ENCODE peak calls at places on chromosomes 7 and 10, in four cellular contexts. P, J, B and W are unnamed samples. For H3K36me3, the result is how much of the 10 kb centered on the place peaks cover.

GRCh38 chr10:73117976-73118743 is 7.9 kb downstream of the NUDT13 start:
- DNase-seq in B (peak), P (no peak), J (no peak), W (no peak)

GRCh38 chr10:25824050-25824449 is 110.0 kb upstream of the MYO3A start:
- DNase-seq in P (no peak), J (no peak), B (no peak), W (no peak)

GRCh38 chr7:157000047-157000726 is 10.3 kb downstream of the MNX1 start:
- DNase-seq in P (no peak), J (no peak), B (no peak), W (no peak)

GRCh38 chr10:63376560-63377304 is 89.0 kb downstream of the JMJD1C start:
- DNase-seq in J (no peak), B (no peak), P (no peak), W (no peak)

GRCh38 chr10:14126697-14127440 is 203.9 kb downstream of the FRMD4A start:
- DNase-seq in P (no peak), B (no peak), J (no peak), W (no peak)

GRCh38 chr10:109737626-109738025 is 185.7 kb downstream of the XPNPEP1 start:
- DNase-seq in P (no peak), J (no peak), B (no peak), W (no peak)

GRCh38 chr10:44673245-44673999 is 237.7 kb upstream of the TMEM72 start:
- DNase-seq in P (no peak), B (peak), J (no peak), W (no peak)

GRCh38 chr10:680146-680545 is 9.3 kb downstream of the DIP2C start:
- DNase-seq in J (no peak), P (no peak), B (no peak), W (no peak)

GRCh38 chr7:128408709-128409434 is 910 bp downstream of the IMPDH1 start:
- DNase-seq in P (no peak), B (no peak), J (no peak), W (no peak)

GRCh38 chr10:89389254-89389653 is 3.2 kb upstream of the IFIT1 start:
- DNase-seq in B (peak), P (no peak), J (no peak), W (no peak)

GRCh38 chr10:110081914-110082313 is 74.1 kb downstream of the ADD3 start:
- DNase-seq in P (no peak), B (peak), J (no peak), W (no peak)

GRCh38 chr10:116168329-116168728 is 104.7 kb downstream of the GFRA1 start:
- DNase-seq in P (no peak), B (no peak), J (no peak), W (no peak)

GRCh38 chr7:119197872-119198527 is 973.5 kb downstream of the ANKRD7 start:
- DNase-seq in J (no peak), P (no peak), B (peak), W (no peak)

GRCh38 chr7:84949067-84949466 is 237.8 kb downstream of the SEMA3D start:
- DNase-seq in B (no peak), J (no peak), P (no peak), W (no peak)

GRCh38 chr10:48400129-48400849 is 93.8 kb downstream of the MAPK8 start:
- DNase-seq in J (no peak), B (no peak), P (no peak), W (no peak)

GRCh38 chr10:1324914-1325313 is 268.7 kb downstream of the WDR37 start:
- DNase-seq in B (no peak), P (no peak), J (no peak), W (no peak)

GRCh38 chr7:84389242-84389641 is 194.7 kb upstream of the SEMA3A start:
- DNase-seq in J (no peak), B (no peak), P (no peak), W (no peak)

GRCh38 chr10:57303567-57303966 is 942.5 kb upstream of the ZWINT start:
- DNase-seq in J (no peak), B (no peak), P (no peak), W (no peak)

GRCh38 chr10:131706476-131706875 is 194.3 kb upstream of the PPP2R2D start:
- DNase-seq in J (no peak), B (no peak), P (no peak), W (no peak)

GRCh38 chr10:133004478-133004877 is 62.1 kb upstream of the CFAP46 start:
- DNase-seq in J (no peak), B (no peak), P (no peak), W (no peak)

GRCh38 chr7:80257751-80258150 is 123.1 kb downstream of the GNAI1 start:
- DNase-seq in B (no peak), J (no peak), P (no peak), W (no peak)

GRCh38 chr10:9188022-9188810 is 1133.7 kb downstream of the GATA3 start:
- DNase-seq in J (no peak), P (no peak), B (no peak), W (no peak)

GRCh38 chr10:91022924-91023707 is 102.2 kb upstream of the ANKRD1 start:
- DNase-seq in P (no peak), J (no peak), B (no peak), W (no peak)

GRCh38 chr7:35967366-35968139 is 166.7 kb downstream of the SEPTIN7 start:
- DNase-seq in J (no peak), P (no peak), B (no peak), W (no peak)

GRCh38 chr10:14800397-14800796 is 25.7 kb upstream of the FAM107B start:
- DNase-seq in J (no peak), P (no peak), B (no peak), W (no peak)

GRCh38 chr10:71584902-71585578 is 134.5 kb downstream of the C10orf105 start:
- DNase-seq in P (no peak), J (no peak), B (no peak), W (no peak)

GRCh38 chr10:89153086-89153485 is 54.0 kb downstream of the CH25H start:
- DNase-seq in J (no peak), P (no peak), B (no peak), W (no peak)

GRCh38 chr7:22001345-22002004 is 55.8 kb upstream of the CDCA7L start:
- DNase-seq in B (peak), P (no peak), J (no peak), W (no peak)

GRCh38 chr7:127654404-127655392 is 2.7 kb downstream of the SND1 start:
- DNase-seq in B (no peak), P (no peak), J (no peak), W (no peak)

GRCh38 chr10:97587183-97587582 is 2.3 kb upstream of the C10orf62 start:
- DNase-seq in P (no peak), J (no peak), B (no peak), W (no peak)

GRCh38 chr10:43461950-43462349 is 25.0 kb downstream of the ZNF487 start:
- DNase-seq in J (no peak), P (no peak), B (peak), W (no peak)

GRCh38 chr10:49135575-49136313 is 1.9 kb upstream of the FAM170B start:
- DNase-seq in B (no peak), P (no peak), J (no peak), W (no peak)

GRCh38 chr7:12706900-12707536 is 19.6 kb downstream of the ARL4A start:
- DNase-seq in B (no peak), J (no peak), P (no peak), W (no peak)

GRCh38 chr10:77631241-77631640 is 6.4 kb downstream of the KCNMA1 start:
- DNase-seq in J (peak), B (no peak), P (peak), W (no peak)

GRCh38 chr7:1555813-1556540 is at the start of gene TMEM184A:
- DNase-seq in B (peak), P (no peak), J (peak), W (no peak)
- TF ChIP-seq CTCF in B (peak), P (no peak), J (peak), W (peak)

GRCh38 chr7:66950311-66950710 is 29.3 kb downstream of the TMEM248 start:
- DNase-seq in J (no peak), B (no peak), P (no peak), W (no peak)
- H3K36me3 ChIP-seq in J (under half), B (under half), P (half or more), W (half or more)

GRCh38 chr7:23863209-23863798 is 153.3 kb downstream of the STK31 start:
- DNase-seq in P (no peak), B (peak), J (no peak), W (no peak)
- TF ChIP-seq CTCF in P (no peak), B (peak), J (peak), W (peak)

GRCh38 chr10:79196470-79197461 is 128.0 kb downstream of the ZMIZ1 start:
- DNase-seq in J (peak), B (peak), P (peak), W (no peak)
- H3K36me3 ChIP-seq in J (under half), B (under half), P (under half), W (half or more)

GRCh38 chr7:44431091-44431608 is 59.3 kb downstream of the NUDCD3 start:
- DNase-seq in P (no peak), J (no peak), B (peak), W (no peak)
- TF ChIP-seq CTCF in P (no peak), J (peak), B (peak), W (no peak)

DNA sequence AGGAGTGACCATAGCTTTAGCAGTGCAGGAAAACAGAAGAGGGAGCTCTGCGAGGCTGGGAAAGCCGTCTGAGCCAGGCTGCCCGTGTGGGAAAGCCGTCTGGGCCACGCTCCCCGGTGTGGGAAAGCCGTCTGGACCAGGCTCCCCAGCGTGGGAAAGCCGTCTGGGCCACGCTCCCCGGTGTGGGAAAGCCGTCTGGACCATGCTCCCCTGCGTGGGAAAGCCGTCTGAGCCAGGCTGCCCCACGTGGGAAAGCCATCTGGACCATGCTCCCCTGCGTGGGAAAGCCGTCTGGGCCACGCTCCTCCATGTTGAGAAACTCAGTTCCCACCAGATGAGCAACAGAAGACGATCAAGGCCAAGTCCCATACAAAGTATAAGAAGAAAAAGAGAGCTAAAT is 101.8 kb downstream of the GALNT11 start:
- DNase-seq in B (no peak), P (no peak), J (no peak), W (no peak)
- H3K36me3 ChIP-seq in B (under half), P (under half), J (under half), W (half or more)

GRCh38 chr10:79067241-79068202 is 1.2 kb upstream of the ZMIZ1 start:
- DNase-seq in J (peak), B (peak), P (peak), W (peak)

GRCh38 chr10:79068203-79068561 is 584 bp upstream of the ZMIZ1 start:
- DNase-seq in J (no peak), P (no peak), B (no peak), W (no peak)

GRCh38 chr10:79065091-79065551 is 3.6 kb upstream of the ZMIZ1 start:
- DNase-seq in J (no peak), B (no peak), P (no peak), W (no peak)

GRCh38 chr10:79065853-79066252 is 2.9 kb upstream of the ZMIZ1 start:
- DNase-seq in B (no peak), P (no peak), J (no peak), W (no peak)

GRCh38 chr10:79066460-79067240 is 2.1 kb upstream of the ZMIZ1 start:
- DNase-seq in B (peak), J (peak), P (no peak), W (no peak)
- TF ChIP-seq CTCF in B (peak), J (peak), P (no peak), W (no peak)

GRCh38 chr10:34002896-34003295 is 668.4 kb upstream of the NRP1 start:
- DNase-seq in B (no peak), J (no peak), P (no peak), W (no peak)

GRCh38 chr10:34008641-34009040 is 674.2 kb upstream of the NRP1 start:
- DNase-seq in P (no peak), J (no peak), B (no peak), W (no peak)

GRCh38 chr10:34010891-34011290 is 676.4 kb upstream of the NRP1 start:
- DNase-seq in B (no peak), P (no peak), J (no peak), W (no peak)

GRCh38 chr10:34003561-34003960 is 669.1 kb upstream of the NRP1 start:
- DNase-seq in P (no peak), B (no peak), J (no peak), W (no peak)

GRCh38 chr10:34006471-34006870 is 672.0 kb upstream of the NRP1 start:
- DNase-seq in B (peak), J (no peak), P (no peak), W (no peak)
- H3K36me3 ChIP-seq in B (under half), J (under half), P (under half), W (under half)

GRCh38 chr10:102422586-102423129 is 2.0 kb downstream of the FBXL15 start:
- DNase-seq in P (no peak), J (peak), B (peak), W (no peak)

GRCh38 chr10:102424145-102424544 is 3.5 kb downstream of the FBXL15 start:
- DNase-seq in P (no peak), J (no peak), B (no peak), W (no peak)

GRCh38 chr10:102423372-102423968 is 2.8 kb downstream of the FBXL15 start:
- DNase-seq in J (no peak), P (no peak), B (no peak), W (no peak)

GRCh38 chr10:102426803-102427287 is 5.5 kb downstream of the CUEDC2 start:
- DNase-seq in B (no peak), J (no peak), P (no peak), W (no peak)

GRCh38 chr10:102424916-102425315 is 4.3 kb downstream of the FBXL15 start:
- DNase-seq in J (no peak), P (no peak), B (no peak), W (no peak)
- TF ChIP-seq CTCF in J (no peak), P (no peak), B (no peak), W (no peak)

DNA sequence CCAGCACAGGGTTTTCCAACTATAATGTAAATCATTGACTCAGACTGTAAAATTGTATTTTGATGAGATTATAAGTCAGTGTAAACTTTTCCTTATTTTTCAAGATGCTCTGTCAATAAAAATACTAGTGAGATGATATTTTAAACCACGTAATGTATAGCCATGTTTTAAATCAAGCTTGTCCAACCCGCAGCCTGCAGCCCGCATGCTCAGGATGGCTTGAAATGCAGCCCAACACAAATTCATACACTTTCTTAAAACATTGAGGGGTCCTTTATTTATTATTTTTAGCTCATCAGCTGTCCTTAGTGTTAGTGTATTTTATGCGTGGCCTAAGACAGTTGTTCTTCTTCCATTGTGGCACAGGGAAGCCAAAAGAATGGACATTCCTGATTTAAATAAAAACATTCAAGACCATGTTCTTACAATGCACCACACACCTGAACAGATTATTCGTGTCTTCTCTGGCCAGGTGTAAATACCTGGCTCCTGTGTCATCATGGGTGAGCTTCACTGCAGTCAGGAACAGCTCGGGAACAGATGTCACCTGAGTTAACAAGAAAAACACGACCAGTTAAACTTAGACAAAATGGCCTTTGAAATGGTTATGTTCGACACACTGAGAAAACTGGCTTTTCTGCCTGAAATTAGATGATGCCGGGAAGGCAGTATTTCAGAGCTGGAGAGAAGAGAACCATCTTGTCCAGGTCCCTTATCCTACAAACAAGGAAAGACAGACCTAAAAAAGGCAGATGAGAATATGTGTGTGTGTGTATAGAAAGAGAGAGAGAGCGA is 5.9 kb downstream of the PITRM1 start:
- DNase-seq in P (no peak), B (no peak), J (no peak), W (no peak)
- H3K36me3 ChIP-seq in P (half or more), B (under half), J (under half), W (half or more)